ENCODE peak calls at places on chromosomes 16 and 17, in seven cellular contexts. U is HT1080, E is AG04450, X is hepatic stellate cell, H is tibial artery, M is HEK293T, G is mammary epithelial cell. B is an unnamed sample.
A peak's percentile ranks its signal among the peaks of the same experiment; 100 is the strongest.

GRCh38 chr17:82414548-82415281 is 3.4 kb upstream of the HEXD start:
- DNase-seq in U (peak; percentile 35), E (no peak), X (peak; percentile 88), H (peak; percentile 79), M (peak; percentile 86), G (peak; percentile 48), B (peak; percentile 67)

GRCh38 chr16:22923491-22923890 is 109.5 kb downstream of the HS3ST2 start:
- DNase-seq in U (no peak), E (no peak), X (no peak), H (no peak), M (no peak), G (no peak), B (no peak)

GRCh38 chr17:72624652-72625051 is 467.8 kb downstream of the SLC39A11 start:
- DNase-seq in U (no peak), E (no peak), X (no peak), H (no peak), M (no peak), G (no peak), B (no peak)

GRCh38 chr17:4591529-4591928 is 7.2 kb downstream of the SMTNL2 start:
- DNase-seq in U (no peak), E (no peak), X (no peak), H (no peak), M (no peak), G (peak; percentile 25), B (peak; percentile 80)

GRCh38 chr17:73969956-73970355 is 233.5 kb upstream of the RPL38 start:
- DNase-seq in U (no peak), E (no peak), X (no peak), H (peak; percentile 64), M (no peak), G (no peak), B (no peak)

GRCh38 chr17:57357392-57357784 is 101.1 kb downstream of the MSI2 start:
- DNase-seq in U (no peak), E (no peak), X (no peak), H (no peak), M (no peak), G (peak; percentile 47), B (no peak)

GRCh38 chr16:15644306-15644961 is 1.5 kb upstream of the MARF1 start:
- DNase-seq in U (peak; percentile 54), E (no peak), X (no peak), H (no peak), M (no peak), G (peak; percentile 96), B (no peak)

GRCh38 chr17:29972277-29972676 is 30.8 kb downstream of the EFCAB5 start:
- DNase-seq in U (no peak), E (no peak), X (no peak), H (no peak), M (no peak), G (no peak), B (no peak)

GRCh38 chr17:5422505-5422904 is 2.5 kb downstream of the RPAIN start:
- DNase-seq in U (peak; percentile 85), E (no peak), X (peak; percentile 74), H (no peak), M (no peak), G (peak; percentile 87), B (peak; percentile 59)

GRCh38 chr16:49497466-49497865 is 123.9 kb downstream of the C16orf78 start:
- DNase-seq in U (no peak), E (no peak), X (no peak), H (no peak), M (no peak), G (no peak), B (no peak)

GRCh38 chr16:54178491-54178976 is 108.1 kb downstream of the IRX3 start:
- DNase-seq in U (no peak), E (no peak), X (no peak), H (no peak), M (no peak), G (no peak), B (no peak)

GRCh38 chr16:54326266-54326662 is 39.7 kb upstream of the IRX3 start:
- DNase-seq in U (peak; percentile 45), E (no peak), X (no peak), H (no peak), M (no peak), G (no peak), B (peak; percentile 15)

B was measured in H54.